ENCODE peak calls at places on chromosomes 1 and 21, in eight cellular contexts. R is left ventricle myocardium inferior; I is thoracic aorta; K is CD4-positive, alpha-beta T cell; G is fibroblast of lung; B is CD4-positive, CD25-positive, alpha-beta regulatory T cell; O is OCI-LY7; U is CD8-positive, alpha-beta memory T cell. M is an unnamed sample.

GRCh38 chr21:42321845-42322244 is 6.6 kb upstream of the TFF3 start:
- DNase-seq in U (no peak), R (no peak), O (no peak), I (no peak), B (no peak), G (no peak), K (no peak), M (no peak)

GRCh38 chr1:66618390-66618789 is 84.4 kb downstream of the SGIP1 start:
- DNase-seq in G (no peak), K (no peak), U (no peak), O (no peak), B (no peak), I (no peak), R (no peak), M (no peak)

GRCh38 chr1:41578712-41579335 is 94.3 kb upstream of the EDN2 start:
- DNase-seq in K (no peak), U (no peak), G (peak; percentile 14), R (no peak), I (no peak), B (peak; percentile 13), O (peak; percentile 29), M (no peak)

GRCh38 chr21:38774152-38774551 is 31.6 kb upstream of the ETS2 start:
- DNase-seq in I (no peak), B (no peak), U (no peak), K (no peak), G (no peak), R (no peak), O (no peak), M (no peak)

GRCh38 chr1:210359255-210359654 is 30.6 kb downstream of the HHAT start:
- DNase-seq in R (no peak), U (no peak), O (no peak), I (no peak), G (no peak), B (no peak), K (no peak), M (no peak)

GRCh38 chr1:12177999-12178441 is 11.2 kb downstream of the TNFRSF1B start:
- DNase-seq in R (peak; percentile 81), U (peak; percentile 85), K (peak; percentile 94), O (no peak), I (peak; percentile 64), B (peak; percentile 93), G (peak; percentile 83), M (peak; percentile 76)

GRCh38 chr1:9835758-9836631 is 12.2 kb upstream of the CLSTN1 start:
- DNase-seq in G (peak; percentile 33), B (no peak), O (no peak), R (peak; percentile 40), I (no peak), K (no peak), U (no peak), M (no peak)

GRCh38 chr1:223358826-223359225 is 5.2 kb downstream of the SUSD4 start:
- DNase-seq in O (no peak), I (no peak), G (peak; percentile 47), R (no peak), U (no peak), B (no peak), K (no peak), M (no peak)

GRCh38 chr1:79197421-79197820 is 190.9 kb upstream of the ADGRL4 start:
- DNase-seq in B (no peak), I (no peak), K (no peak), R (no peak), O (no peak), U (no peak), G (peak; percentile 12), M (no peak)

GRCh38 chr1:169044296-169044695 is 62.2 kb upstream of the ATP1B1 start:
- DNase-seq in O (peak; percentile 52), U (peak; percentile 4), I (no peak), K (no peak), R (no peak), G (no peak), B (peak; percentile 97), M (no peak)

GRCh38 chr1:97281962-97282361 is 560.4 kb downstream of the PTBP2 start:
- DNase-seq in G (no peak), B (no peak), U (no peak), O (no peak), R (no peak), K (no peak), I (no peak), M (no peak)

GRCh38 chr1:19391596-19391981 is 79.5 kb downstream of the SLC66A1 start:
- DNase-seq in R (no peak), K (no peak), O (no peak), B (no peak), G (no peak), U (no peak), I (no peak), M (no peak)

GRCh38 chr1:9797049-9797448 is 26.7 kb downstream of the CLSTN1 start:
- DNase-seq in K (no peak), R (no peak), O (no peak), U (no peak), G (no peak), I (no peak), B (no peak), M (no peak)

GRCh38 chr1:210908257-210908656 is 225.7 kb downstream of the KCNH1 start:
- DNase-seq in I (no peak), U (no peak), G (no peak), K (no peak), O (no peak), B (no peak), R (no peak), M (no peak)

GRCh38 chr21:28737671-28738279 is 254.9 kb downstream of the LTN1 start:
- DNase-seq in U (no peak), G (peak; percentile 39), B (no peak), O (no peak), I (no peak), R (no peak), K (no peak), M (no peak)

GRCh38 chr1:85846706-85847105 is 138.5 kb upstream of the ZNHIT6 start:
- DNase-seq in I (no peak), G (no peak), O (no peak), U (no peak), B (no peak), K (no peak), R (no peak), M (no peak)

GRCh38 chr1:101253976-101254660 is 17.3 kb downstream of the S1PR1 start:
- DNase-seq in I (no peak), G (peak; percentile 87), B (no peak), K (no peak), O (no peak), U (no peak), R (no peak), M (no peak)

GRCh38 chr1:53395671-53396215 is 63.5 kb upstream of the DMRTB1 start:
- DNase-seq in B (no peak), R (no peak), U (no peak), O (no peak), I (no peak), G (no peak), K (no peak), M (no peak)

GRCh38 chr1:20958430-20958829 is 171.3 kb upstream of the HP1BP3 start:
- DNase-seq in K (no peak), U (no peak), R (no peak), G (no peak), I (no peak), O (no peak), B (no peak), M (no peak)

GRCh38 chr1:168408531-168409242 is 128.0 kb downstream of the TBX19 start:
- DNase-seq in O (no peak), G (peak; percentile 73), U (peak; percentile 40), I (no peak), R (no peak), K (peak; percentile 23), B (peak; percentile 86), M (no peak)

GRCh38 chr1:87644033-87644432 is 315.4 kb downstream of the LMO4 start:
- DNase-seq in U (no peak), R (no peak), B (no peak), O (no peak), I (no peak), K (no peak), G (peak; percentile 56), M (no peak)

GRCh38 chr1:90993245-90993644 is 28.6 kb downstream of the ZNF644 start:
- DNase-seq in K (no peak), I (no peak), R (no peak), B (no peak), U (no peak), G (no peak), O (no peak), M (no peak)
- H3K9me3 ChIP-seq in K (peaks cover 14% of the 10 kb centered on the region), I (no peaks in the 10 kb centered on the region), R (peaks cover 43% of the 10 kb centered on the region), B (peaks cover 17% of the 10 kb centered on the region), U (peaks cover 5% of the 10 kb centered on the region), G (no peaks in the 10 kb centered on the region), O (peaks cover 42% of the 10 kb centered on the region), M (peaks cover 7% of the 10 kb centered on the region)

DNA sequence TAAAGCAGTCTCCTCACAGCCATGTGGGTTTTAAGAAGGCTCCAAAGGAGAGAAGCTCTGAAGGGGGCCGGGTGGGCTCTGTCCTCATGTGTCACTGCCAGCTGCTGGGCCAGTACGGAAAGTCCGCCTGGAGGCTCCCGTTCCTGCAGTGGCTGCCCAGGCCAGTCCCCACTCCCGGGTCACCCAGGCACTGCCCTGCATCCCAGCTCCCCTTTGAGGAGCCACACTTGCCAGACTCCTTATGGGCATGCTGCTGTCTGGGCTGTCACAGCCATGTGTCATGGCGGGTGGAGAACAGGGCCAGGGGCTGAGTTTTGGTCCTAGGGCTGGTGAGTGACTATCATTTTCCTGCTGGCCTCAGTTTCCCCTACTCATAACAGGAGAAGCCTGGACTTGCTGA is 79.4 kb upstream of the ACTRT2 start:
- DNase-seq in B (no peak), O (no peak), K (no peak), U (no peak), G (no peak), R (no peak), I (no peak), M (no peak)
- H3K9me3 ChIP-seq in B (no peaks in the 10 kb centered on the region), O (no peaks in the 10 kb centered on the region), K (no peaks in the 10 kb centered on the region), U (no peaks in the 10 kb centered on the region), G (peaks cover 10% of the 10 kb centered on the region), R (peaks cover 31% of the 10 kb centered on the region), I (peaks cover 3% of the 10 kb centered on the region), M (no peaks in the 10 kb centered on the region)

DNA sequence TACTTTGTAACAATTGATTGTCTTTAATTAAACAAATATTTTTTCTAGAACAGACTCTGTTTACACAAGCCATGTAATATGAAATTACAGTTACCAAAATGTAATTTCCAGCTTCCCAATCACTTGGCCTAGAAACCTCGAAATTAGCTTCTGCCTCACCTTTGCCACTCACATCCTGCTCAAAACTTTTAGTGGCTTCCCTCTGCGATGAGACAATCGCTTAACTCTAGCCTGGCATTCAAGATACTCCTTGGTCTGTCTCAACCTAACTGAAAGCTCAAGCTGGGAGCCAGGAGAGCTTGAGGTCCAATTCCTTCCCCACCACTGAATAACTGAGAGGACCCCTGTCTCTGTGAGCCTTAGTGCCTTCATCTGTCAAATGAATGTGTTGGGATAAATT is 42.8 kb downstream of the GFI1 start:
- DNase-seq in R (no peak), B (no peak), K (no peak), O (no peak), U (no peak), I (no peak), G (no peak), M (no peak)
- H3K9me3 ChIP-seq in R (no peaks in the 10 kb centered on the region), B (no peaks in the 10 kb centered on the region), K (no peaks in the 10 kb centered on the region), O (no peaks in the 10 kb centered on the region), U (no peaks in the 10 kb centered on the region), I (no peaks in the 10 kb centered on the region), G (no peaks in the 10 kb centered on the region), M (no peaks in the 10 kb centered on the region)

DNA sequence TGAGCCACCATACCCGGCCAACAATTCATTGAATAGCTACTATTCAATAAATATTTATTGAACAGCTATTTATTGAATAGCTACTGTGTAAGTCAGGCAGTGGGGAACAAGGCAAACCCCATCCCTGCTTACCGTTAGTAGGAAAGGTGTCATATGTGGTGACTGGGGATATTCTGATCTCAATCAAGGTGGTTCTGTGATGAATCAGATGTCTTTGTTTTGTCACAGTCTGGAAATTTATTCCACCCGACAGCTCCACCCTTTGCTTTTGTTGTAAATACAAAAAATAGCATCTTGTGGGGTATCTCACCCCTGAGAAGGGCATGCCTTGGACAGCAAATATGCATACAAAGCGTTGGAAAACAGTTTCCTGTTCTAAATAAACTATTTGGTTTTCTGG is 5.3 kb downstream of the PDPN start:
- DNase-seq in G (no peak), U (no peak), R (no peak), I (no peak), O (no peak), K (no peak), B (no peak), M (no peak)
- H3K9me3 ChIP-seq in G (no peaks in the 10 kb centered on the region), U (no peaks in the 10 kb centered on the region), R (no peaks in the 10 kb centered on the region), I (no peaks in the 10 kb centered on the region), O (no peaks in the 10 kb centered on the region), K (no peaks in the 10 kb centered on the region), B (no peaks in the 10 kb centered on the region), M (no peaks in the 10 kb centered on the region)

M was measured in T-helper 17 cell.